ENCODE peak calls at places on chromosomes 12 and 14, in eight cellular contexts. Y is Calu3; R is NK-92 treated with Interleukin-12 subunit alpha and Interleukin-12 subunit beta, amount 100 ng/mL, for 24 hours; W is K562; H is stimulated activated CD4-positive, alpha-beta T cell treated with anti-CD3 and anti-CD28 coated beads, Interleukin-4, amount 100 ng/mL, for 48 hours; L is cardiac muscle cell; E is fibroblast of lung; T is AG08396. J is an unnamed sample.

GRCh38 chr14:97848351-97848980 is 1051.3 kb downstream of the VRK1 start:
- DNase-seq in Y (no peak), R (no peak), W (no peak), H (no peak), L (peak), E (no peak), T (no peak), J (no peak)

GRCh38 chr12:96208346-96208745 is 14.2 kb downstream of the ELK3 start:
- DNase-seq in Y (no peak), R (no peak), W (no peak), H (no peak), L (no peak), E (peak), T (peak), J (peak)

GRCh38 chr12:115574831-115575230 is 702.7 kb downstream of the MED13L start:
- DNase-seq in Y (no peak), R (no peak), W (no peak), H (no peak), L (no peak), E (no peak), T (no peak), J (no peak)

GRCh38 chr12:52146822-52147366 is 44.9 kb downstream of the KRT80 start:
- DNase-seq in Y (no peak), R (no peak), W (no peak), H (no peak), L (no peak), E (no peak), T (no peak), J (no peak)

GRCh38 chr14:77037338-77037782 is 8.9 kb upstream of the IRF2BPL start:
- DNase-seq in Y (no peak), R (no peak), W (no peak), H (no peak), L (no peak), E (no peak), T (no peak), J (no peak)

GRCh38 chr12:56900583-56900982 is 33.6 kb downstream of the SDR9C7 start:
- DNase-seq in Y (no peak), R (peak), W (peak), H (no peak), L (no peak), E (no peak), T (no peak), J (no peak)

GRCh38 chr14:79580908-79581307 is 630.4 kb downstream of the DIO2 start:
- DNase-seq in Y (no peak), R (no peak), W (no peak), H (no peak), L (peak), E (no peak), T (no peak), J (no peak)

GRCh38 chr14:97408937-97409860 is 612.0 kb downstream of the VRK1 start:
- DNase-seq in Y (no peak), R (no peak), W (no peak), H (peak), L (no peak), E (no peak), T (no peak), J (no peak)

GRCh38 chr14:106506901-106507305 is 980.5 kb downstream of the TMEM121 start:
- DNase-seq in Y (no peak), R (peak), W (no peak), H (peak), L (no peak), E (no peak), T (no peak), J (no peak)

GRCh38 chr12:56632701-56633464 is 2.8 kb upstream of the BAZ2A start:
- DNase-seq in Y (no peak), R (no peak), W (no peak), H (no peak), L (no peak), E (no peak), T (no peak), J (no peak)

GRCh38 chr12:43113153-43113552 is 438.9 kb downstream of the ADAMTS20 start:
- DNase-seq in Y (no peak), R (no peak), W (no peak), H (no peak), L (peak), E (peak), T (no peak), J (peak)

GRCh38 chr12:18897816-18898215 is 159.9 kb downstream of the CAPZA3 start:
- DNase-seq in Y (no peak), R (no peak), W (no peak), H (no peak), L (no peak), E (peak), T (no peak), J (no peak)

GRCh38 chr12:49294086-49294803 is 702 bp upstream of the PRPH start:
- DNase-seq in Y (no peak), R (no peak), W (no peak), H (no peak), L (no peak), E (no peak), T (no peak), J (no peak)

GRCh38 chr14:101221549-101222160 is 318.1 kb upstream of the RTL1 start:
- DNase-seq in Y (no peak), R (no peak), W (no peak), H (no peak), L (no peak), E (no peak), T (no peak), J (no peak)

GRCh38 chr12:96442906-96443305 is 42.7 kb upstream of the CDK17 start:
- DNase-seq in Y (no peak), R (no peak), W (no peak), H (no peak), L (no peak), E (no peak), T (no peak), J (no peak)

GRCh38 chr12:127284021-127284420 is 982.9 kb upstream of the TMEM132C start:
- DNase-seq in Y (no peak), R (no peak), W (no peak), H (no peak), L (no peak), E (peak), T (no peak), J (peak)

J was measured in AG10803.